ENCODE peak calls at places on chromosomes 11 and 22, in six cellular contexts. M is WTC11; D is stromal cell of bone marrow; P is brain microvascular endothelial cell; Y is stimulated activated CD8-positive, alpha-beta memory T cell treated with anti-CD3 and anti-CD28 coated beads, Interleukin-4, amount 100 ng/mL, for 1 hour; F is foreskin fibroblast. I is an unnamed sample.

GRCh38 chr11:75277991-75278790 is 37.6 kb downstream of the TPBGL start:
- DNase-seq in M (no peak), D (no peak), P (no peak), Y (no peak), F (no peak), I (no peak)

GRCh38 chr11:82547163-82547560 is 186.5 kb downstream of the FAM181B start:
- DNase-seq in M (no peak), D (no peak), P (no peak), Y (no peak), F (no peak), I (no peak)

GRCh38 chr11:115716577-115717214 is 212.5 kb upstream of the CADM1 start:
- DNase-seq in M (no peak), D (no peak), P (no peak), Y (no peak), F (no peak), I (no peak)

GRCh38 chr22:43901976-43902643 is 10.3 kb upstream of the PNPLA5 start:
- DNase-seq in M (no peak), D (peak; percentile 86), P (peak; percentile 89), Y (no peak), F (peak; percentile 87), I (no peak)

GRCh38 chr22:23047265-23047664 is 23.1 kb upstream of the GNAZ start:
- DNase-seq in M (no peak), D (no peak), P (no peak), Y (no peak), F (no peak), I (no peak)

GRCh38 chr11:72039108-72039850 is 40.6 kb downstream of the IL18BP start:
- DNase-seq in M (no peak), D (no peak), P (no peak), Y (no peak), F (peak; percentile 89), I (no peak)

GRCh38 chr11:107044503-107044902 is 26.2 kb upstream of the GUCY1A2 start:
- DNase-seq in M (no peak), D (no peak), P (peak; percentile 54), Y (no peak), F (no peak), I (no peak)

GRCh38 chr22:27405672-27406388 is 395.7 kb downstream of the MN1 start:
- DNase-seq in M (peak; percentile 77), D (no peak), P (no peak), Y (no peak), F (peak; percentile 70), I (peak; percentile 27)

GRCh38 chr22:20885557-20886323 is 26.9 kb downstream of the SNAP29 start:
- DNase-seq in M (peak; percentile 89), D (peak; percentile 61), P (peak; percentile 73), Y (no peak), F (peak; percentile 92), I (peak; percentile 87)

GRCh38 chr22:17930455-17931313 is 93.7 kb downstream of the MICAL3 start:
- DNase-seq in M (no peak), D (no peak), P (no peak), Y (no peak), F (no peak), I (no peak)

GRCh38 chr11:96755209-96755608 is 365.4 kb downstream of the JRKL start:
- DNase-seq in M (no peak), D (no peak), P (no peak), Y (no peak), F (no peak), I (no peak)

GRCh38 chr11:47373876-47374820 is 4.2 kb downstream of the SPI1 start:
- DNase-seq in M (peak; percentile 90), D (peak; percentile 36), P (peak; percentile 64), Y (peak; percentile 80), F (peak; percentile 86), I (peak; percentile 81)

GRCh38 chr11:93820085-93820710 is 30.2 kb downstream of the VSTM5 start:
- DNase-seq in M (no peak), D (no peak), P (no peak), Y (no peak), F (no peak), I (no peak)

GRCh38 chr11:12242071-12242672 is 131.8 kb downstream of the MICAL2 start:
- DNase-seq in M (no peak), D (no peak), P (no peak), Y (no peak), F (no peak), I (no peak)

GRCh38 chr22:39214383-39215069 is 30.3 kb downstream of the PDGFB start:
- DNase-seq in M (peak; percentile 57), D (no peak), P (no peak), Y (no peak), F (peak; percentile 34), I (no peak)

GRCh38 chr22:45757068-45757467 is 85.4 kb downstream of the ATXN10 start:
- DNase-seq in M (peak; percentile 83), D (no peak), P (no peak), Y (no peak), F (peak; percentile 12), I (peak; percentile 73)

GRCh38 chr11:20342347-20343279 is 20.9 kb upstream of the HTATIP2 start:
- DNase-seq in M (peak; percentile 82), D (no peak), P (no peak), Y (no peak), F (no peak), I (no peak)

GRCh38 chr11:111700186-111700585 is 66.0 kb downstream of the PPP2R1B start:
- DNase-seq in M (no peak), D (no peak), P (no peak), Y (no peak), F (no peak), I (no peak)